ENCODE peak calls at places on chromosomes 2 and 18, in seven cellular contexts. One of them, this sample, is unnamed.

GRCh38 chr2:64273524-64274398 is 129.5 kb upstream of the PELI1 start:
- DNase-seq in fibroblast of lung: peak; percentile 70
- DNase-seq in CD4-positive, alpha-beta T cell: no peak
- DNase-seq in A549: peak; percentile 17
- DNase-seq in fibroblast of pulmonary artery: peak; percentile 91
- DNase-seq in keratinocyte: peak; percentile 84
- DNase-seq in H9: no peak
- DNase-seq in this sample: peak; percentile 17

GRCh38 chr2:102439065-102439695 is 16.2 kb downstream of the IL18RAP start:
- DNase-seq in CD4-positive, alpha-beta T cell: no peak
- DNase-seq in keratinocyte: no peak
- DNase-seq in H9: no peak
- DNase-seq in fibroblast of pulmonary artery: peak; percentile 79
- DNase-seq in A549: peak; percentile 14
- DNase-seq in fibroblast of lung: peak; percentile 71
- DNase-seq in this sample: no peak

GRCh38 chr18:46636040-46636630 is 20.9 kb downstream of the LOXHD1 start:
- DNase-seq in CD4-positive, alpha-beta T cell: no peak
- DNase-seq in A549: no peak
- DNase-seq in fibroblast of lung: no peak
- DNase-seq in keratinocyte: no peak
- DNase-seq in fibroblast of pulmonary artery: no peak
- DNase-seq in H9: no peak
- DNase-seq in this sample: no peak

GRCh38 chr2:64727843-64728463 is 74.2 kb upstream of the SERTAD2 start:
- DNase-seq in CD4-positive, alpha-beta T cell: no peak
- DNase-seq in A549: no peak
- DNase-seq in H9: peak; percentile 31
- DNase-seq in fibroblast of lung: no peak
- DNase-seq in keratinocyte: no peak
- DNase-seq in fibroblast of pulmonary artery: no peak
- DNase-seq in this sample: no peak

GRCh38 chr2:195320416-195320973 is 336.5 kb upstream of the SLC39A10 start:
- DNase-seq in A549: peak; percentile 40
- DNase-seq in keratinocyte: no peak
- DNase-seq in fibroblast of pulmonary artery: no peak
- DNase-seq in CD4-positive, alpha-beta T cell: no peak
- DNase-seq in fibroblast of lung: no peak
- DNase-seq in H9: no peak
- DNase-seq in this sample: no peak

GRCh38 chr2:190215620-190216019 is 104.0 kb downstream of the HIBCH start:
- DNase-seq in A549: no peak
- DNase-seq in H9: no peak
- DNase-seq in keratinocyte: no peak
- DNase-seq in fibroblast of pulmonary artery: peak; percentile 17
- DNase-seq in fibroblast of lung: no peak
- DNase-seq in CD4-positive, alpha-beta T cell: no peak
- DNase-seq in this sample: no peak

GRCh38 chr18:74463271-74463670 is 6.2 kb upstream of the DIPK1C start:
- DNase-seq in H9: no peak
- DNase-seq in keratinocyte: no peak
- DNase-seq in CD4-positive, alpha-beta T cell: no peak
- DNase-seq in fibroblast of pulmonary artery: peak; percentile 18
- DNase-seq in A549: no peak
- DNase-seq in fibroblast of lung: no peak
- DNase-seq in this sample: no peak

GRCh38 chr2:38572167-38572566 is 30.6 kb downstream of the HNRNPLL start:
- DNase-seq in A549: no peak
- DNase-seq in fibroblast of pulmonary artery: peak; percentile 94
- DNase-seq in keratinocyte: no peak
- DNase-seq in CD4-positive, alpha-beta T cell: no peak
- DNase-seq in H9: no peak
- DNase-seq in fibroblast of lung: peak; percentile 70
- DNase-seq in this sample: no peak

GRCh38 chr2:240325654-240326031 is 109.8 kb upstream of the GPC1 start:
- DNase-seq in A549: no peak
- DNase-seq in CD4-positive, alpha-beta T cell: no peak
- DNase-seq in H9: no peak
- DNase-seq in keratinocyte: no peak
- DNase-seq in fibroblast of lung: no peak
- DNase-seq in fibroblast of pulmonary artery: peak; percentile 9
- DNase-seq in this sample: peak; percentile 61

GRCh38 chr2:46329803-46330775 is 32.9 kb downstream of the EPAS1 start:
- DNase-seq in fibroblast of pulmonary artery: peak; percentile 94
- DNase-seq in H9: no peak
- DNase-seq in CD4-positive, alpha-beta T cell: no peak
- DNase-seq in keratinocyte: peak; percentile 59
- DNase-seq in A549: peak; percentile 86
- DNase-seq in fibroblast of lung: peak; percentile 94
- DNase-seq in this sample: peak; percentile 17

GRCh38 chr2:200944467-200945394 is 18.7 kb downstream of the ORC2 start:
- DNase-seq in fibroblast of pulmonary artery: peak; percentile 86
- DNase-seq in CD4-positive, alpha-beta T cell: no peak
- DNase-seq in A549: peak; percentile 93
- DNase-seq in H9: no peak
- DNase-seq in fibroblast of lung: peak; percentile 96
- DNase-seq in keratinocyte: peak; percentile 65
- DNase-seq in this sample: peak; percentile 75

GRCh38 chr2:99662761-99663341 is 173.0 kb upstream of the REV1 start:
- DNase-seq in fibroblast of pulmonary artery: peak; percentile 45
- DNase-seq in keratinocyte: no peak
- DNase-seq in CD4-positive, alpha-beta T cell: no peak
- DNase-seq in A549: no peak
- DNase-seq in fibroblast of lung: peak; percentile 98
- DNase-seq in H9: no peak
- DNase-seq in this sample: peak; percentile 14

GRCh38 chr2:157903626-157904025 is 27.5 kb upstream of the ACVR1 start:
- DNase-seq in fibroblast of pulmonary artery: no peak
- DNase-seq in keratinocyte: no peak
- DNase-seq in H9: no peak
- DNase-seq in A549: no peak
- DNase-seq in CD4-positive, alpha-beta T cell: no peak
- DNase-seq in fibroblast of lung: no peak
- DNase-seq in this sample: no peak

GRCh38 chr2:202831241-202831997 is 40.1 kb downstream of the ICA1L start:
- DNase-seq in A549: peak; percentile 72
- DNase-seq in fibroblast of lung: peak; percentile 66
- DNase-seq in H9: peak; percentile 52
- DNase-seq in keratinocyte: no peak
- DNase-seq in CD4-positive, alpha-beta T cell: peak; percentile 16
- DNase-seq in fibroblast of pulmonary artery: peak; percentile 76
- DNase-seq in this sample: peak; percentile 70

GRCh38 chr2:1613731-1614354 is 130.5 kb downstream of the PXDN start:
- DNase-seq in keratinocyte: no peak
- DNase-seq in fibroblast of pulmonary artery: peak; percentile 77
- DNase-seq in CD4-positive, alpha-beta T cell: no peak
- DNase-seq in H9: peak; percentile 64
- DNase-seq in fibroblast of lung: no peak
- DNase-seq in A549: no peak
- DNase-seq in this sample: no peak

GRCh38 chr2:120026890-120027289 is 14.0 kb downstream of the EPB41L5 start:
- DNase-seq in A549: peak; percentile 16
- DNase-seq in H9: no peak
- DNase-seq in keratinocyte: no peak
- DNase-seq in fibroblast of pulmonary artery: no peak
- DNase-seq in fibroblast of lung: no peak
- DNase-seq in CD4-positive, alpha-beta T cell: no peak
- DNase-seq in this sample: no peak

GRCh38 chr2:128834203-128834602 is 515.5 kb upstream of the HS6ST1 start:
- DNase-seq in H9: no peak
- DNase-seq in A549: no peak
- DNase-seq in fibroblast of pulmonary artery: no peak
- DNase-seq in keratinocyte: no peak
- DNase-seq in fibroblast of lung: no peak
- DNase-seq in CD4-positive, alpha-beta T cell: no peak
- DNase-seq in this sample: no peak

GRCh38 chr2:180359522-180360282 is 352.6 kb upstream of the CWC22 start:
- DNase-seq in H9: peak; percentile 29
- DNase-seq in fibroblast of lung: no peak
- DNase-seq in keratinocyte: peak; percentile 13
- DNase-seq in fibroblast of pulmonary artery: no peak
- DNase-seq in A549: no peak
- DNase-seq in CD4-positive, alpha-beta T cell: no peak
- DNase-seq in this sample: peak; percentile 30
- TF ChIP-seq CTCF in H9: peak; percentile 52
- TF ChIP-seq CTCF in fibroblast of lung: peak; percentile 10
- TF ChIP-seq CTCF in keratinocyte: peak; percentile 30
- TF ChIP-seq CTCF in fibroblast of pulmonary artery: peak; percentile 11
- TF ChIP-seq CTCF in A549: no peak
- TF ChIP-seq CTCF in CD4-positive, alpha-beta T cell: no peak
- TF ChIP-seq CTCF in this sample: peak; percentile 12

DNA sequence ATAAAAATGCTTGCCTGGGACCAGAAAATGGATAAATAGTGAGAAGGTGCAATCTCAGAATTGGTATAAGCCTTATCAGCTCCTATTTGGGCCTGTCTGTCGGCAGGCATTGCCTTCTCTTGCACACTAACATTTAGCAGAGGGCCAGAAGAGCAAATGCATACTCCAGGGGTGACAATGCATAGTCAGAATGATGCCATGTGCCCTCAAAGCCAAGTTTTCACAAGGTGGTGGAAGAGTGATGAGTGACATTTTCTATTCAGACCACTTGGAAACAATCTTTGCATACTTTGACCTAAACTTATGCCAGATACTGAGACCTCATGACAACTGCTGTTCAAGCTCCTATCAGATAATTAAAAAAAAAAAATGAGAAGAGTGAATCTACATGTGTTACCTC is 276.3 kb downstream of the SETBP1 start:
- DNase-seq in CD4-positive, alpha-beta T cell: no peak
- DNase-seq in keratinocyte: no peak
- DNase-seq in A549: no peak
- DNase-seq in fibroblast of pulmonary artery: no peak
- DNase-seq in H9: no peak
- DNase-seq in fibroblast of lung: no peak
- DNase-seq in this sample: no peak
- TF ChIP-seq CTCF in CD4-positive, alpha-beta T cell: no peak
- TF ChIP-seq CTCF in keratinocyte: no peak
- TF ChIP-seq CTCF in A549: no peak
- TF ChIP-seq CTCF in fibroblast of pulmonary artery: no peak
- TF ChIP-seq CTCF in H9: no peak
- TF ChIP-seq CTCF in fibroblast of lung: no peak
- TF ChIP-seq CTCF in this sample: no peak

DNA sequence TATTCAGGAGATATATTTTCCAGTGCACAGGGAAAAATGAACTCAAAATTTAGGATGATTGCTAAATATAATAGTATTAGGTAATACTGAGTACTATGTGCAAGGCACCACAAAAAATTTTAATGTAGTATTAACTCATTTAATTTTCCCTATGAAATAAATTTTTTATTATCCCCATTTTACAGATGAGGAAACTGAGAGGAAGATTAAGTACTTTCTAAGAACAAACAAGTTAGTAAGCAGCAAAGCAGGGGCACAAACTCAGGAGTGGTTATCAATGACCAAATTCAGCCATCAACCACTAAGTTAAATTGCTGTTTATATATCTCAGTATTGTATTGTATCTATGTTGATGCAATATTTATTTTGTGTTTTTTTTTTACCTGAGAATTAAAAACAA is 14.2 kb downstream of the SPDYA start:
- DNase-seq in H9: no peak
- DNase-seq in fibroblast of lung: no peak
- DNase-seq in CD4-positive, alpha-beta T cell: no peak
- DNase-seq in A549: no peak
- DNase-seq in keratinocyte: no peak
- DNase-seq in fibroblast of pulmonary artery: no peak
- DNase-seq in this sample: no peak
- TF ChIP-seq CTCF in H9: no peak
- TF ChIP-seq CTCF in fibroblast of lung: no peak
- TF ChIP-seq CTCF in CD4-positive, alpha-beta T cell: no peak
- TF ChIP-seq CTCF in A549: no peak
- TF ChIP-seq CTCF in keratinocyte: no peak
- TF ChIP-seq CTCF in fibroblast of pulmonary artery: no peak
- TF ChIP-seq CTCF in this sample: no peak

GRCh38 chr2:10141736-10142639 is 19.4 kb downstream of the RRM2 start:
- DNase-seq in CD4-positive, alpha-beta T cell: peak; percentile 24
- DNase-seq in fibroblast of pulmonary artery: no peak
- DNase-seq in A549: peak; percentile 58
- DNase-seq in fibroblast of lung: no peak
- DNase-seq in keratinocyte: no peak
- DNase-seq in H9: peak; percentile 72
- DNase-seq in this sample: peak; percentile 47
- TF ChIP-seq CTCF in CD4-positive, alpha-beta T cell: peak; percentile 51
- TF ChIP-seq CTCF in fibroblast of pulmonary artery: peak; percentile 43
- TF ChIP-seq CTCF in A549: peak; percentile 68
- TF ChIP-seq CTCF in fibroblast of lung: no peak
- TF ChIP-seq CTCF in keratinocyte: peak; percentile 92
- TF ChIP-seq CTCF in H9: peak; percentile 76
- TF ChIP-seq CTCF in this sample: peak; percentile 55

GRCh38 chr18:3122851-3123250 is 96.9 kb downstream of the MYOM1 start:
- DNase-seq in A549: no peak
- DNase-seq in fibroblast of pulmonary artery: no peak
- DNase-seq in CD4-positive, alpha-beta T cell: no peak
- DNase-seq in keratinocyte: no peak
- DNase-seq in fibroblast of lung: no peak
- DNase-seq in H9: no peak
- DNase-seq in this sample: no peak

GRCh38 chr18:3120356-3120755 is 99.4 kb downstream of the MYOM1 start:
- DNase-seq in fibroblast of lung: no peak
- DNase-seq in A549: no peak
- DNase-seq in CD4-positive, alpha-beta T cell: no peak
- DNase-seq in keratinocyte: no peak
- DNase-seq in H9: no peak
- DNase-seq in fibroblast of pulmonary artery: no peak
- DNase-seq in this sample: no peak

GRCh38 chr18:3118195-3119010 is 101.4 kb downstream of the MYOM1 start:
- DNase-seq in fibroblast of pulmonary artery: no peak
- DNase-seq in H9: no peak
- DNase-seq in keratinocyte: no peak
- DNase-seq in A549: no peak
- DNase-seq in CD4-positive, alpha-beta T cell: no peak
- DNase-seq in fibroblast of lung: no peak
- DNase-seq in this sample: no peak

GRCh38 chr18:3119401-3120323 is 100.1 kb downstream of the MYOM1 start:
- DNase-seq in CD4-positive, alpha-beta T cell: no peak
- DNase-seq in H9: no peak
- DNase-seq in fibroblast of lung: peak; percentile 16
- DNase-seq in A549: peak; percentile 65
- DNase-seq in keratinocyte: no peak
- DNase-seq in fibroblast of pulmonary artery: no peak
- DNase-seq in this sample: no peak

GRCh38 chr18:3121256-3121655 is 98.5 kb downstream of the MYOM1 start:
- DNase-seq in H9: no peak
- DNase-seq in fibroblast of lung: peak; percentile 29
- DNase-seq in A549: no peak
- DNase-seq in fibroblast of pulmonary artery: peak; percentile 21
- DNase-seq in CD4-positive, alpha-beta T cell: no peak
- DNase-seq in keratinocyte: no peak
- DNase-seq in this sample: no peak
- TF ChIP-seq CTCF in H9: no peak
- TF ChIP-seq CTCF in fibroblast of lung: no peak
- TF ChIP-seq CTCF in A549: no peak
- TF ChIP-seq CTCF in fibroblast of pulmonary artery: no peak
- TF ChIP-seq CTCF in CD4-positive, alpha-beta T cell: no peak
- TF ChIP-seq CTCF in keratinocyte: no peak
- TF ChIP-seq CTCF in this sample: no peak